ENCODE peak calls at places on chromosomes 1 and 21, in nine cellular contexts. One of them, this sample, is unnamed.

GRCh38 chr1:151612506-151613274 is 840 bp downstream of the SNX27 start:
- DNase-seq in tibial nerve: peak
- DNase-seq in activated naive CD4-positive, alpha-beta T cell: no peak
- DNase-seq in H7: peak
- DNase-seq in cardiac fibroblast: peak
- DNase-seq in endothelial cell: peak
- DNase-seq in GM23248: peak
- DNase-seq in upper lobe of left lung: no peak
- DNase-seq in B cell: no peak
- DNase-seq in this sample: peak

GRCh38 chr1:40315795-40316594 is 1.1 kb downstream of the COL9A2 start:
- DNase-seq in tibial nerve: no peak
- DNase-seq in activated naive CD4-positive, alpha-beta T cell: no peak
- DNase-seq in H7: peak
- DNase-seq in cardiac fibroblast: no peak
- DNase-seq in endothelial cell: no peak
- DNase-seq in GM23248: peak
- DNase-seq in upper lobe of left lung: peak
- DNase-seq in B cell: peak
- DNase-seq in this sample: no peak

GRCh38 chr1:38352869-38353268 is 306.3 kb upstream of the POU3F1 start:
- DNase-seq in tibial nerve: no peak
- DNase-seq in activated naive CD4-positive, alpha-beta T cell: no peak
- DNase-seq in H7: no peak
- DNase-seq in cardiac fibroblast: no peak
- DNase-seq in endothelial cell: no peak
- DNase-seq in GM23248: no peak
- DNase-seq in upper lobe of left lung: no peak
- DNase-seq in B cell: no peak
- DNase-seq in this sample: no peak

GRCh38 chr1:43049487-43049886 is 90.8 kb upstream of the SLC2A1 start:
- DNase-seq in tibial nerve: no peak
- DNase-seq in activated naive CD4-positive, alpha-beta T cell: no peak
- DNase-seq in H7: no peak
- DNase-seq in cardiac fibroblast: peak
- DNase-seq in endothelial cell: no peak
- DNase-seq in GM23248: no peak
- DNase-seq in upper lobe of left lung: no peak
- DNase-seq in B cell: no peak
- DNase-seq in this sample: no peak

GRCh38 chr1:89910780-89911179 is 84.1 kb upstream of the ZNF326 start:
- DNase-seq in tibial nerve: no peak
- DNase-seq in activated naive CD4-positive, alpha-beta T cell: no peak
- DNase-seq in H7: peak
- DNase-seq in cardiac fibroblast: peak
- DNase-seq in endothelial cell: no peak
- DNase-seq in GM23248: peak
- DNase-seq in upper lobe of left lung: no peak
- DNase-seq in B cell: no peak
- DNase-seq in this sample: no peak

GRCh38 chr1:212238552-212238951 is 46.7 kb upstream of the PPP2R5A start:
- DNase-seq in tibial nerve: no peak
- DNase-seq in activated naive CD4-positive, alpha-beta T cell: no peak
- DNase-seq in H7: no peak
- DNase-seq in cardiac fibroblast: no peak
- DNase-seq in endothelial cell: no peak
- DNase-seq in GM23248: peak
- DNase-seq in upper lobe of left lung: no peak
- DNase-seq in B cell: no peak
- DNase-seq in this sample: no peak

GRCh38 chr1:101257500-101258325 is 20.9 kb downstream of the S1PR1 start:
- DNase-seq in tibial nerve: no peak
- DNase-seq in activated naive CD4-positive, alpha-beta T cell: no peak
- DNase-seq in H7: no peak
- DNase-seq in cardiac fibroblast: peak
- DNase-seq in endothelial cell: no peak
- DNase-seq in GM23248: no peak
- DNase-seq in upper lobe of left lung: no peak
- DNase-seq in B cell: no peak
- DNase-seq in this sample: no peak

GRCh38 chr21:35732788-35733187 is 327.5 kb downstream of the SETD4 start:
- DNase-seq in tibial nerve: no peak
- DNase-seq in activated naive CD4-positive, alpha-beta T cell: no peak
- DNase-seq in H7: no peak
- DNase-seq in cardiac fibroblast: no peak
- DNase-seq in endothelial cell: no peak
- DNase-seq in GM23248: no peak
- DNase-seq in upper lobe of left lung: no peak
- DNase-seq in B cell: no peak
- DNase-seq in this sample: no peak

GRCh38 chr1:208475449-208475848 is 231.3 kb upstream of the PLXNA2 start:
- DNase-seq in tibial nerve: no peak
- DNase-seq in activated naive CD4-positive, alpha-beta T cell: no peak
- DNase-seq in H7: no peak
- DNase-seq in cardiac fibroblast: peak
- DNase-seq in endothelial cell: no peak
- DNase-seq in GM23248: peak
- DNase-seq in upper lobe of left lung: no peak
- DNase-seq in B cell: no peak
- DNase-seq in this sample: no peak

GRCh38 chr1:99969729-99970591 is at the start of gene SLC35A3:
- DNase-seq in tibial nerve: peak
- DNase-seq in activated naive CD4-positive, alpha-beta T cell: peak
- DNase-seq in H7: peak
- DNase-seq in cardiac fibroblast: peak
- DNase-seq in endothelial cell: peak
- DNase-seq in GM23248: peak
- DNase-seq in upper lobe of left lung: peak
- DNase-seq in B cell: peak
- DNase-seq in this sample: peak

GRCh38 chr1:2468041-2468472 is 8.0 kb upstream of the PLCH2 start:
- DNase-seq in tibial nerve: no peak
- DNase-seq in activated naive CD4-positive, alpha-beta T cell: peak
- DNase-seq in H7: no peak
- DNase-seq in cardiac fibroblast: peak
- DNase-seq in endothelial cell: peak
- DNase-seq in GM23248: peak
- DNase-seq in upper lobe of left lung: no peak
- DNase-seq in B cell: no peak
- DNase-seq in this sample: no peak

GRCh38 chr1:74505133-74505532 is 7.3 kb downstream of the LRRC53 start:
- DNase-seq in tibial nerve: no peak
- DNase-seq in activated naive CD4-positive, alpha-beta T cell: no peak
- DNase-seq in H7: peak
- DNase-seq in cardiac fibroblast: no peak
- DNase-seq in endothelial cell: no peak
- DNase-seq in GM23248: peak
- DNase-seq in upper lobe of left lung: no peak
- DNase-seq in B cell: no peak
- DNase-seq in this sample: no peak

GRCh38 chr21:34517491-34518245 is 5.7 kb upstream of the KCNE1 start:
- DNase-seq in tibial nerve: no peak
- DNase-seq in activated naive CD4-positive, alpha-beta T cell: no peak
- DNase-seq in H7: peak
- DNase-seq in cardiac fibroblast: no peak
- DNase-seq in endothelial cell: no peak
- DNase-seq in GM23248: no peak
- DNase-seq in upper lobe of left lung: no peak
- DNase-seq in B cell: no peak
- DNase-seq in this sample: no peak

GRCh38 chr1:178908358-178908757 is 37.5 kb upstream of the ANGPTL1 start:
- DNase-seq in tibial nerve: no peak
- DNase-seq in activated naive CD4-positive, alpha-beta T cell: no peak
- DNase-seq in H7: no peak
- DNase-seq in cardiac fibroblast: peak
- DNase-seq in endothelial cell: no peak
- DNase-seq in GM23248: peak
- DNase-seq in upper lobe of left lung: no peak
- DNase-seq in B cell: no peak
- DNase-seq in this sample: no peak

GRCh38 chr1:19858894-19859293 is 23.3 kb upstream of the OTUD3 start:
- DNase-seq in tibial nerve: no peak
- DNase-seq in activated naive CD4-positive, alpha-beta T cell: no peak
- DNase-seq in H7: no peak
- DNase-seq in cardiac fibroblast: no peak
- DNase-seq in endothelial cell: no peak
- DNase-seq in GM23248: no peak
- DNase-seq in upper lobe of left lung: no peak
- DNase-seq in B cell: no peak
- DNase-seq in this sample: no peak

GRCh38 chr1:109024651-109025050 is 17.3 kb downstream of the WDR47 start:
- DNase-seq in tibial nerve: no peak
- DNase-seq in activated naive CD4-positive, alpha-beta T cell: no peak
- DNase-seq in H7: no peak
- DNase-seq in cardiac fibroblast: no peak
- DNase-seq in endothelial cell: no peak
- DNase-seq in GM23248: no peak
- DNase-seq in upper lobe of left lung: no peak
- DNase-seq in B cell: no peak
- DNase-seq in this sample: no peak

GRCh38 chr1:15038232-15039016 is 115.1 kb upstream of the TMEM51 start:
- DNase-seq in tibial nerve: no peak
- DNase-seq in activated naive CD4-positive, alpha-beta T cell: no peak
- DNase-seq in H7: peak
- DNase-seq in cardiac fibroblast: peak
- DNase-seq in endothelial cell: peak
- DNase-seq in GM23248: peak
- DNase-seq in upper lobe of left lung: no peak
- DNase-seq in B cell: no peak
- DNase-seq in this sample: no peak

GRCh38 chr1:172934417-172934762 is 116.4 kb downstream of the TNFSF18 start:
- DNase-seq in tibial nerve: no peak
- DNase-seq in activated naive CD4-positive, alpha-beta T cell: no peak
- DNase-seq in H7: no peak
- DNase-seq in cardiac fibroblast: no peak
- DNase-seq in endothelial cell: no peak
- DNase-seq in GM23248: no peak
- DNase-seq in upper lobe of left lung: no peak
- DNase-seq in B cell: no peak
- DNase-seq in this sample: no peak

GRCh38 chr21:46637952-46638746 is 2.7 kb downstream of the PRMT2 start:
- DNase-seq in tibial nerve: no peak
- DNase-seq in activated naive CD4-positive, alpha-beta T cell: no peak
- DNase-seq in H7: no peak
- DNase-seq in cardiac fibroblast: no peak
- DNase-seq in endothelial cell: no peak
- DNase-seq in GM23248: peak
- DNase-seq in upper lobe of left lung: no peak
- DNase-seq in B cell: no peak
- DNase-seq in this sample: no peak

GRCh38 chr21:44757731-44758130 is 43.9 kb downstream of the UBE2G2 start:
- DNase-seq in tibial nerve: no peak
- DNase-seq in activated naive CD4-positive, alpha-beta T cell: no peak
- DNase-seq in H7: peak
- DNase-seq in cardiac fibroblast: no peak
- DNase-seq in endothelial cell: no peak
- DNase-seq in GM23248: no peak
- DNase-seq in upper lobe of left lung: no peak
- DNase-seq in B cell: no peak
- DNase-seq in this sample: peak

GRCh38 chr1:17670587-17671313 is 84.4 kb upstream of the ACTL8 start:
- DNase-seq in tibial nerve: no peak
- DNase-seq in activated naive CD4-positive, alpha-beta T cell: no peak
- DNase-seq in H7: no peak
- DNase-seq in cardiac fibroblast: no peak
- DNase-seq in endothelial cell: no peak
- DNase-seq in GM23248: no peak
- DNase-seq in upper lobe of left lung: peak
- DNase-seq in B cell: no peak
- DNase-seq in this sample: no peak

This sample was measured in sciatic nerve.